ENCODE peak calls at places on chromosomes 2 and 18, in six cellular contexts. S, F, Q, N, O and C are unnamed samples. For H3K4me1 and H3K27me3, the result is how much of the 10 kb centered on the place peaks cover.

GRCh38 chr2:219706823-219707281 is 79.4 kb downstream of the SLC4A3 start:
- DNase-seq in O (no peak), Q (no peak), N (no peak), S (no peak), F (no peak), C (no peak)

GRCh38 chr2:44869761-44870160 is 71.7 kb upstream of the SIX3 start:
- DNase-seq in Q (no peak), S (no peak), O (no peak), F (no peak), N (no peak), C (no peak)

GRCh38 chr18:58208207-58208944 is 164.3 kb downstream of the NEDD4L start:
- DNase-seq in S (no peak), N (no peak), F (no peak), O (no peak), Q (no peak), C (no peak)

GRCh38 chr2:218999881-219000568 is 6.8 kb upstream of the CRYBA2 start:
- DNase-seq in O (no peak), S (no peak), Q (no peak), N (peak), F (no peak), C (no peak)

GRCh38 chr2:168278424-168278888 is 31.1 kb upstream of the STK39 start:
- DNase-seq in O (no peak), F (no peak), S (peak), N (no peak), Q (no peak), C (peak)

GRCh38 chr18:10354241-10354811 is 100.1 kb upstream of the APCDD1 start:
- DNase-seq in O (no peak), Q (no peak), F (no peak), S (no peak), N (no peak), C (no peak)

GRCh38 chr2:161379740-161380139 is 36.4 kb upstream of the TBR1 start:
- DNase-seq in F (peak), S (no peak), O (no peak), N (peak), Q (no peak), C (no peak)

GRCh38 chr18:59725177-59725576 is 28.0 kb upstream of the CCBE1 start:
- DNase-seq in Q (no peak), S (no peak), O (no peak), F (no peak), N (no peak), C (no peak)

GRCh38 chr2:43986600-43986999 is 9.2 kb downstream of the LRPPRC start:
- DNase-seq in N (no peak), F (no peak), O (no peak), S (no peak), Q (no peak), C (no peak)

GRCh38 chr18:23226930-23227728 is 91.8 kb downstream of the CABLES1 start:
- DNase-seq in F (peak), S (no peak), N (no peak), O (peak), Q (no peak), C (no peak)

GRCh38 chr2:12169060-12169406 is 422.6 kb downstream of the LPIN1 start:
- DNase-seq in N (peak), S (no peak), O (no peak), F (no peak), Q (no peak), C (no peak)

GRCh38 chr2:55097462-55098410 is 47.5 kb upstream of the RTN4 start:
- DNase-seq in F (no peak), S (no peak), Q (no peak), O (no peak), N (no peak), C (no peak)

GRCh38 chr2:219464286-219465032 is 29.8 kb downstream of the SPEG start:
- DNase-seq in S (no peak), O (no peak), F (no peak), N (no peak), Q (no peak), C (no peak)

GRCh38 chr18:76416935-76417334 is 78.1 kb downstream of the ZNF516 start:
- DNase-seq in N (no peak), F (no peak), O (peak), Q (no peak), S (no peak), C (no peak)

GRCh38 chr2:240374085-240374907 is 61.2 kb upstream of the GPC1 start:
- DNase-seq in N (peak), O (peak), Q (no peak), F (peak), S (no peak), C (no peak)

GRCh38 chr2:66888791-66889631 is 454.1 kb downstream of the MEIS1 start:
- DNase-seq in S (peak), F (no peak), O (no peak), N (no peak), Q (no peak), C (peak)

GRCh38 chr2:216108967-216109921 is at the start of gene XRCC5:
- DNase-seq in S (peak), Q (peak), N (peak), O (peak), F (peak), C (peak)
- H3K4me1 ChIP-seq in S (under half), Q (under half), N (under half), O (under half), F (half or more), C (under half)

GRCh38 chr2:37005118-37005868 is 39.0 kb upstream of the STRN start:
- DNase-seq in N (peak), Q (peak), S (no peak), F (no peak), O (no peak), C (no peak)

GRCh38 chr2:37013315-37013641 is 46.9 kb upstream of the STRN start:
- DNase-seq in N (no peak), F (no peak), O (no peak), S (no peak), Q (no peak), C (no peak)

DNA sequence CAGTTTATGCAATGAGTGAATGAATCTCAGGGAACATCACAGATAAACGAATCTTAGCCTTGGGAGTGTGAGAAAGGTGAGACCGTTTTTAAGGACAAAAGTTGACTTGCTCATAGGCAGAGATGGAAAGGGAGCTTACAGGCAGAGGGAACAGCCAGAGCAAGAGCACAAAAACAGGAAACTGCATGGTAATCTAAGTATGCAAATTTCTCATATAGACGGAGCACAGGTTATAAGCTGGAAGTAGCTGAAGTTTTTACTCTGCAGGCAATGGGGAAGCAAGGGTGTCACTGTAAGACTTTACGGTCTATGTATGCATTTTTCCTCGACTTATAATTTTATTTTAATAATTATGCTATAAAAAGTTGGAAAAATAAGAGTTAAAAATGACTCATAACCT is 44.8 kb upstream of the STRN start:
- DNase-seq in Q (no peak), F (no peak), O (no peak), N (no peak), S (no peak), C (no peak)
- H3K4me3 ChIP-seq in Q (no peak), F (peak), O (no peak), N (no peak), S (no peak), C (no peak)

DNA sequence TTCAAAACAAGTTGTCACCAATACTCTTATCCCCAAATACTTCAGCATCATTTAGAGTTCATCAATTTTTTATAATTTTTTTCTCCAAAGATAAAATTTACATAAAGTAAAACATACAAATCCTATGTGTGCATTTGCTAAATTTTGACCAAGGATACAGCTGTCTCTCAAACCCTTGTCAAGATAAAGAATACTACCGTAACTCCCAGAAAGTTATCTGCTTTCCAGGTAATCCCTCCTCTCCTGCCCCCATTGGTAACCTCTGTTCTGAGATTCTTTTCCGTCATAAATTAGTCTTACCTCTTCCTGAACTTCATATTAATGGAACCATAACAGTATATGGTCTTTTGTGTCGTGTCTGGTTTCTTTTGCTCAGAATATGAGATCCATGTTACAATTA is 49.2 kb downstream of the BCL2L11 start:
- DNase-seq in O (no peak), N (no peak), S (no peak), Q (no peak), F (no peak), C (no peak)
- H3K27me3 ChIP-seq in O (under half), N (under half), S (under half), Q (under half), F (under half), C (under half)

GRCh38 chr2:96771792-96772618 is 11.3 kb downstream of the CNNM4 start:
- DNase-seq in F (no peak), N (no peak), S (peak), Q (no peak), O (no peak), C (no peak)
- H3K4me1 ChIP-seq in F (under half), N (under half), S (under half), Q (under half), O (under half), C (under half)

GRCh38 chr2:10451819-10452218 is 3.7 kb upstream of the ODC1 start:
- DNase-seq in N (no peak), O (no peak), Q (no peak), S (no peak), F (no peak), C (no peak)

GRCh38 chr2:10448208-10448645 is at the start of gene ODC1:
- DNase-seq in O (peak), N (peak), F (peak), S (peak), Q (peak), C (peak)

GRCh38 chr2:10448646-10449480 is 736 bp upstream of the ODC1 start:
- DNase-seq in Q (peak), F (peak), N (peak), O (peak), S (peak), C (no peak)

GRCh38 chr2:10449481-10449831 is 1.3 kb upstream of the ODC1 start:
- DNase-seq in Q (no peak), F (no peak), O (no peak), S (no peak), N (no peak), C (no peak)

DNA sequence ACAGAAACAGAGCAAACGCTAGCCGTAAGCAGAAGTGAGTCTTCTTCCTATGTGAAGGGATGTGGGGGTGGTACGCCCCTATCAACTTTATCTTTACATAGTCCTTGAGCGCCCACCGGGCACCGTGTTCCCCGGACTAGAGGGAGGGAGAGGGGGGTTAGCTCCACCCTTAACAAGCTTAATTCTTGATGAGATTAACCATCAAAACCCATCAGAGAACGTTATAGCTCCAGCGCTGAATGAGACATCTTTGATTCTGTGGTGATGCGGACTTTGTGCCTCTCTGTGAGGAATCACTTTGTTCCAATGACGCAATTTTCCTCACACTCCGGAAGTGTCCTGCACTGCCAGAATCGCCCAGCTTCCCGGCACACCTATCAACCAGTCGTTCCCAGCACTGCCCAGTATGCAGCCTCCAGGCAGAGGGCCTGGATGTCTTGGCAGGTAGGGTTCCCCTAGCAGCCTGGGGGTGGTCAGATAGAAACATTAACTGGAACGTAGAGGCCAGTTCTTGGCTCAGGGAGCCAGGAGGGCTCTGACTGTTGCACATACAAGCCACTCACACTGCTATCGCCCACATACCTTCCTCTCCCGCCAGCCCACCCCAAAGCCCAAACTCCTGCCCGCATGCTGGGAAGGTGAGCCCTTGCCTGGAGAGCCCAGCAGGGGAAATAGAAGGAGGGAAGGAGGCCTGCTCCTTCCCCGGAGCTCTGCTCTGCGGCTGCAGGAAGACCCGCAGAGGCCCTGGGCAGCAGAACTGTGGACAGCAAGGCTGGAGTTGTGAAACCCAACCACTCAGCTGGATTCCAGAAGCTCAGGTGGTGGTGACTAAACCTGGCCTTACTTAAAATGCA is 1.9 kb upstream of the ODC1 start:
- DNase-seq in O (no peak), S (no peak), Q (no peak), N (no peak), F (no peak), C (no peak)
- H3K4me3 ChIP-seq in O (no peak), S (no peak), Q (no peak), N (no peak), F (peak), C (no peak)

GRCh38 chr2:136770384-136770783 is 5.0 kb downstream of the THSD7B start:
- DNase-seq in N (no peak), Q (no peak), S (no peak), O (no peak), F (no peak), C (no peak)

GRCh38 chr2:136765256-136765735 is at the start of gene THSD7B:
- DNase-seq in N (no peak), Q (no peak), O (peak), F (no peak), S (no peak), C (no peak)

GRCh38 chr2:136767030-136767429 is 1.7 kb downstream of the THSD7B start:
- DNase-seq in F (no peak), O (no peak), S (no peak), Q (no peak), N (no peak), C (no peak)

GRCh38 chr2:136765736-136766323 is 485 bp downstream of the THSD7B start:
- DNase-seq in Q (no peak), O (peak), N (peak), F (no peak), S (peak), C (no peak)

GRCh38 chr2:136764397-136765255 is 719 bp upstream of the THSD7B start:
- DNase-seq in S (peak), F (no peak), N (peak), Q (no peak), O (peak), C (no peak)
- H3K27me3 ChIP-seq in S (under half), F (half or more), N (half or more), Q (under half), O (under half), C (half or more)

GRCh38 chr2:234666911-234667310 is 170.0 kb upstream of the ARL4C start:
- DNase-seq in Q (no peak), S (no peak), O (no peak), F (no peak), N (no peak), C (no peak)

GRCh38 chr2:234669611-234670010 is 172.7 kb upstream of the ARL4C start:
- DNase-seq in O (no peak), F (no peak), Q (no peak), N (peak), S (no peak), C (no peak)

GRCh38 chr2:234670052-234670451 is 173.2 kb upstream of the ARL4C start:
- DNase-seq in S (no peak), F (no peak), O (no peak), Q (no peak), N (no peak), C (no peak)

GRCh38 chr2:234670804-234671203 is 173.9 kb upstream of the ARL4C start:
- DNase-seq in O (no peak), S (no peak), F (no peak), Q (no peak), N (no peak), C (no peak)

DNA sequence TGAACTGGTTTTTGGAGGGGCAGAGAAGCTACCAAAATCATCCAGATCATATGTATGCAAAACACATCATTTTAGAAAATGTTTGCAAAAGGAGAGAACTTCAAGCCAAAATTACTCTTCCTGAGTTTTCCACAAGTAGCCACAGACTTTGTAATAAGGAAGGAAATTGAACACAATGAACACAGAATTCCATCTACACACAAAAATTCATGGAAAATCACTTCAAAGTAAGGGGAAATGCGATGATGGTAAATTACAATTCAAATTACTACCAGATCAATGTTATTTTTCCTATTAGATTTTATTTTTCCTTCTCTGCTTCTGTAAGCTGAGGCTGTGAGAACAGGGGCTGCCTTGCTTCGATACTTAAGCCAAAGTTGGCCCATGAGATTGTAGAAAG is 172.1 kb upstream of the ARL4C start:
- DNase-seq in O (no peak), Q (no peak), S (no peak), N (no peak), F (no peak), C (no peak)
- H3K4me1 ChIP-seq in O (under half), Q (under half), S (under half), N (under half), F (under half), C (under half)

GRCh38 chr2:217086038-217086522 is 226.2 kb upstream of the TNP1 start:
- DNase-seq in Q (no peak), S (no peak), N (no peak), F (no peak), O (no peak), C (no peak)

GRCh38 chr2:217092710-217093379 is 233.0 kb upstream of the TNP1 start:
- DNase-seq in O (no peak), F (no peak), S (peak), N (no peak), Q (no peak), C (no peak)

GRCh38 chr2:217090884-217091283 is 231.0 kb upstream of the TNP1 start:
- DNase-seq in F (no peak), N (no peak), O (no peak), S (no peak), Q (no peak), C (no peak)

GRCh38 chr2:217091531-217091930 is 231.7 kb upstream of the TNP1 start:
- DNase-seq in Q (no peak), N (no peak), O (no peak), S (no peak), F (no peak), C (no peak)

GRCh38 chr2:217090024-217090473 is 230.2 kb upstream of the TNP1 start:
- DNase-seq in Q (no peak), S (no peak), O (no peak), F (no peak), N (no peak), C (no peak)
- H3K4me3 ChIP-seq in Q (peak), S (no peak), O (peak), F (peak), N (no peak), C (no peak)

GRCh38 chr18:34972765-34973414 is 68.3 kb upstream of the MAPRE2 start:
- DNase-seq in Q (no peak), S (no peak), O (no peak), F (no peak), N (no peak), C (no peak)

GRCh38 chr18:34976534-34976898 is 64.7 kb upstream of the MAPRE2 start:
- DNase-seq in N (no peak), S (no peak), F (no peak), Q (no peak), O (no peak), C (no peak)

GRCh38 chr18:34970106-34970505 is 71.1 kb upstream of the MAPRE2 start:
- DNase-seq in N (no peak), O (no peak), F (no peak), Q (no peak), S (no peak), C (no peak)

GRCh38 chr18:34976084-34976483 is 65.1 kb upstream of the MAPRE2 start:
- DNase-seq in Q (no peak), F (no peak), N (no peak), O (no peak), S (no peak), C (no peak)

DNA sequence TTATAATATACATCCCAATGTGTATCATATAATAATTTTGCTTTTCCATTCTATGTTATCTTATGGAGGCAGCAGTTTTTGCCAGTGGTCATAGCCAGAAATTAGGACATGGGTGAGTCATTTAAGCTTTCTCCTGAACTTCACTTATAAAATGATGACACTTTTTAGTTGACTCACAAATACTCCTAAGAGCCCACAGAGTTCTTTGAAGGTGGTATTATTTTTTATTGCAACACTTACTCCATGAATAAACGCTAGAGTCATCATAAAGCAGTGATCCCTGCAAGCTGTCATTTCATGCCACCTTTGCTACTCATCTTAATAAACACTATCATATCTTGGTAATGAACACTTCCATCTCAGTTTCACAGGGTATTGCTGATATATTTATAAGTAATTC is 69.9 kb upstream of the MAPRE2 start:
- DNase-seq in N (no peak), O (no peak), S (no peak), F (no peak), Q (no peak), C (no peak)
- H3K27me3 ChIP-seq in N (half or more), O (under half), S (under half), F (under half), Q (under half), C (under half)